ENCODE peak calls at places on chromosome 6, in six cellular contexts. F is small intestine; B is anterior cingulate cortex; K is EL; M is activated CD4-positive, alpha-beta T cell treated with anti-CD3 and anti-CD28 coated beads, Interleukin-2, amount 50 U/mL, for 24 hours; Z is GM23248. D is an unnamed sample.

GRCh38 chr6:29628419-29629281 is 4.3 kb downstream of the GABBR1 start:
- DNase-seq in Z (peak), B (peak), K (peak), M (peak), F (peak), D (no peak)

GRCh38 chr6:22444335-22444734 is 125.0 kb upstream of the HDGFL1 start:
- DNase-seq in M (no peak), K (no peak), F (no peak), Z (no peak), B (no peak), D (no peak)

GRCh38 chr6:45965787-45966186 is 49.9 kb downstream of the CLIC5 start:
- DNase-seq in F (no peak), B (no peak), Z (peak), M (no peak), K (peak), D (no peak)

GRCh38 chr6:12709116-12709515 is 7.5 kb upstream of the PHACTR1 start:
- DNase-seq in M (no peak), K (peak), Z (peak), B (no peak), F (no peak), D (no peak)

GRCh38 chr6:140744648-140745320 is 1370.3 kb upstream of the CITED2 start:
- DNase-seq in M (no peak), B (no peak), F (no peak), Z (peak), K (peak), D (no peak)

GRCh38 chr6:105799051-105799450 is 287.1 kb upstream of the PRDM1 start:
- DNase-seq in K (no peak), Z (peak), M (no peak), B (no peak), F (no peak), D (no peak)

GRCh38 chr6:137089305-137089704 is 44.5 kb upstream of the IL20RA start:
- DNase-seq in B (no peak), M (no peak), Z (no peak), K (no peak), F (peak), D (no peak)

GRCh38 chr6:34068462-34069044 is 77.3 kb downstream of the GRM4 start:
- DNase-seq in K (no peak), F (no peak), B (no peak), Z (no peak), M (no peak), D (no peak)

GRCh38 chr6:105952762-105953700 is 133.1 kb upstream of the PRDM1 start:
- DNase-seq in Z (no peak), B (no peak), K (no peak), M (no peak), F (peak), D (no peak)

GRCh38 chr6:152121910-152122309 is 314.4 kb downstream of the ESR1 start:
- DNase-seq in M (no peak), Z (no peak), K (no peak), B (no peak), F (no peak), D (no peak)

GRCh38 chr6:155154158-155154830 is 109.5 kb upstream of the CLDN20 start:
- DNase-seq in Z (peak), B (no peak), F (no peak), M (peak), K (peak), D (no peak)

GRCh38 chr6:109050012-109050411 is 44.6 kb downstream of the SESN1 start:
- DNase-seq in Z (no peak), F (no peak), B (no peak), M (no peak), K (no peak), D (no peak)

GRCh38 chr6:111686249-111686997 is 80.7 kb upstream of the TRAF3IP2 start:
- DNase-seq in K (no peak), B (peak), M (no peak), F (no peak), Z (peak), D (no peak)

GRCh38 chr6:144006731-144007454 is 1.2 kb downstream of the PLAGL1 start:
- DNase-seq in K (peak), M (no peak), Z (peak), B (no peak), F (no peak), D (no peak)

GRCh38 chr6:30107756-30108155 is 5.1 kb downstream of the TRIM31 start:
- DNase-seq in Z (peak), F (no peak), M (no peak), K (no peak), B (no peak), D (no peak)

GRCh38 chr6:153031335-153031955 is 28.9 kb upstream of the MTRF1L start:
- DNase-seq in Z (peak), K (no peak), B (no peak), M (no peak), F (no peak), D (no peak)

GRCh38 chr6:81465859-81466258 is 286.6 kb downstream of the TENT5A start:
- DNase-seq in K (peak), Z (peak), M (no peak), F (peak), B (no peak), D (no peak)

GRCh38 chr6:170227521-170227983 is 63.3 kb downstream of the DLL1 start:
- DNase-seq in M (no peak), K (no peak), Z (no peak), F (no peak), B (no peak), D (no peak)